ENCODE peak calls at places on chromosomes 7 and 10, in six cellular contexts. D is GM12878, R is H1, C is HepG2, X is A549, P is K562. M is an unnamed sample.

GRCh38 chr10:18666810-18667209 is 7.6 kb downstream of the ARL5B start:
- DNase-seq in X (peak; percentile 29), C (peak; percentile 36), P (no peak), R (no peak), D (no peak), M (peak; percentile 86)

GRCh38 chr7:14583518-14583917 is 319.0 kb downstream of the DGKB start:
- DNase-seq in C (no peak), P (no peak), D (no peak), X (no peak), R (no peak), M (no peak)

GRCh38 chr7:73829505-73829904 is 1.3 kb upstream of the CLDN4 start:
- DNase-seq in D (no peak), C (no peak), P (no peak), X (no peak), R (no peak), M (no peak)

GRCh38 chr10:112810651-112811215 is 139.3 kb upstream of the TCF7L2 start:
- DNase-seq in P (no peak), R (no peak), X (no peak), D (no peak), C (no peak), M (no peak)

GRCh38 chr7:104962781-104963180 is 51.2 kb upstream of the KMT2E start:
- DNase-seq in X (no peak), C (no peak), P (no peak), R (no peak), D (no peak), M (no peak)

GRCh38 chr7:117302396-117302795 is 20.5 kb downstream of the WNT2 start:
- DNase-seq in X (no peak), P (no peak), C (no peak), R (no peak), D (no peak), M (no peak)

GRCh38 chr7:94584113-94584512 is 71.8 kb downstream of the SGCE start:
- DNase-seq in C (peak; percentile 38), X (no peak), P (no peak), R (no peak), D (no peak), M (peak; percentile 16)

GRCh38 chr10:118407026-118407425 is 64.9 kb upstream of the FAM204A start:
- DNase-seq in D (no peak), R (no peak), X (no peak), P (no peak), C (no peak), M (no peak)

GRCh38 chr10:70440296-70441160 is 953 bp downstream of the NODAL start:
- DNase-seq in P (peak; percentile 43), D (no peak), R (peak; percentile 72), X (no peak), C (no peak), M (no peak)

GRCh38 chr7:150371996-150372270 is 3.3 kb downstream of the REPIN1 start:
- DNase-seq in D (no peak), C (no peak), R (no peak), X (no peak), P (no peak), M (no peak)

GRCh38 chr7:150374026-150374425 is 5.1 kb upstream of the ZNF775 start:
- DNase-seq in R (no peak), X (no peak), D (no peak), P (no peak), C (no peak), M (no peak)

GRCh38 chr7:150371131-150371995 is 2.7 kb downstream of the REPIN1 start:
- DNase-seq in X (no peak), R (no peak), D (no peak), P (no peak), C (no peak), M (no peak)

GRCh38 chr7:150373049-150373801 is 4.6 kb downstream of the REPIN1 start:
- DNase-seq in P (no peak), D (no peak), X (no peak), R (no peak), C (no peak), M (no peak)

DNA sequence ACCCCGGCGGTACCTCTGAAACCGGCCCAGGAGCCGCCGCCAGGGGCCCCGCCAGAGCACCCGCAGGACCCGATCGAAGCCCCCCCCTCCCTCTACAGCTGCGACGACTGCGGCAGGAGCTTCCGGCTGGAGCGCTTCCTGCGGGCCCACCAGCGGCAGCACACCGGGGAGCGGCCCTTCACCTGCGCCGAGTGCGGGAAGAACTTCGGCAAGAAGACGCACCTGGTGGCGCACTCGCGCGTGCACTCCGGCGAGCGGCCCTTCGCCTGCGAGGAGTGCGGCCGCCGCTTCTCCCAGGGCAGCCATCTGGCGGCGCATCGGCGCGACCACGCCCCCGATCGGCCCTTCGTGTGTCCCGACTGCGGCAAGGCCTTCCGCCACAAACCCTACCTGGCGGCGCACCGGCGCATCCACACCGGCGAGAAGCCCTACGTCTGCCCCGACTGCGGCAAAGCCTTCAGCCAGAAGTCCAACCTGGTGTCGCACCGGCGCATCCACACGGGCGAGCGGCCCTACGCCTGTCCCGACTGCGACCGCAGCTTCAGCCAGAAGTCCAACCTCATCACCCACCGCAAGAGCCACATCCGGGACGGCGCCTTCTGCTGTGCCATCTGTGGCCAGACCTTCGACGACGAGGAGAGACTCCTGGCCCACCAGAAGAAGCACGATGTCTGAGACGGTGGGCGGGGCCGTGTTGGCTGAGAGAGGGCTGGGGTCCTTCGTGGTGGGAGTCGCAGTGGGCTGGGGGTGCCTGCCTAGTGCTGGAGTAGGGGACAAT is 3.8 kb downstream of the REPIN1 start:
- DNase-seq in R (no peak), C (no peak), X (no peak), D (no peak), P (no peak), M (no peak)
- TF ChIP-seq POLR2A in R (no peak), C (no peak), X (no peak), D (no peak), P (no peak), M (no peak)

GRCh38 chr7:128924706-128925588 is 12.8 kb upstream of the IRF5 start:
- DNase-seq in R (no peak), C (no peak), X (no peak), P (no peak), D (no peak), M (no peak)

GRCh38 chr7:128920913-128921582 is 10.5 kb upstream of the KCP start:
- DNase-seq in C (no peak), D (no peak), R (peak; percentile 42), P (no peak), X (no peak), M (no peak)

GRCh38 chr7:128921866-128922440 is 11.4 kb upstream of the KCP start:
- DNase-seq in X (no peak), P (no peak), R (peak; percentile 44), D (no peak), C (no peak), M (no peak)

GRCh38 chr7:128923411-128923800 is 12.9 kb upstream of the KCP start:
- DNase-seq in D (no peak), C (no peak), P (no peak), R (no peak), X (no peak), M (no peak)

GRCh38 chr7:128922496-128923410 is 12.2 kb upstream of the KCP start:
- DNase-seq in P (no peak), D (no peak), R (peak; percentile 44), X (no peak), C (no peak), M (no peak)
- TF ChIP-seq RFX5 in P (no peak), D (no peak), R (no peak), X (no peak), C (no peak), M (no peak)

GRCh38 chr7:11343136-11343535 is 369.5 kb downstream of the PHF14 start:
- DNase-seq in P (no peak), D (no peak), C (no peak), R (no peak), X (no peak), M (no peak)
- H3K4me3 ChIP-seq in P (no peak overlapping the region), D (no peak overlapping the region), C (no peak overlapping the region), R (no peak overlapping the region), X (no peak overlapping the region), M (no peak overlapping the region)

GRCh38 chr7:76054129-76055120 is 6.5 kb downstream of the MDH2 start:
- DNase-seq in D (no peak), R (no peak), C (no peak), P (no peak), X (peak; percentile 41), M (peak; percentile 77)
- TF ChIP-seq POLR2A in D (no peak), R (no peak), C (no peak), P (no peak), X (no peak), M (no peak)

DNA sequence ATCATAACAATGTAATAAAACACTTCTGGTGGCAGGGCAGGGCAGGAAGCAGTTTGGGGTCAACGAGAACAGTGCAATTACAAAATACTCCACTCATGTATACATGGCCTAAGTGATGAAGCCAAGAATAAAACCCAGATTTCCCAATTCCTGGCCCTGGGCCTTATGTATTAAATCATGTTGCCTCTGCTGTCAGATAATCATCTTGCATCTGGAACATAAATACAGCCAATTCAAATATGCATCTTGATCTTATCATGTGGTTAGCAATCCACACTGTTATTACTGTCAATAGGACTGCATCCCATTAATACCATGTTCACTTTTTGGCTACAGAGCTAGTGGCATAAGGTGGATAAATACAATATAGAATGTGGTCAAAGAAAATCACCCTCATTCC is 186.5 kb upstream of the SLC25A13 start:
- DNase-seq in D (no peak), R (no peak), C (no peak), P (no peak), X (no peak), M (no peak)
- TF ChIP-seq RFX5 in D (no peak), R (no peak), C (no peak), P (no peak), X (no peak), M (no peak)

DNA sequence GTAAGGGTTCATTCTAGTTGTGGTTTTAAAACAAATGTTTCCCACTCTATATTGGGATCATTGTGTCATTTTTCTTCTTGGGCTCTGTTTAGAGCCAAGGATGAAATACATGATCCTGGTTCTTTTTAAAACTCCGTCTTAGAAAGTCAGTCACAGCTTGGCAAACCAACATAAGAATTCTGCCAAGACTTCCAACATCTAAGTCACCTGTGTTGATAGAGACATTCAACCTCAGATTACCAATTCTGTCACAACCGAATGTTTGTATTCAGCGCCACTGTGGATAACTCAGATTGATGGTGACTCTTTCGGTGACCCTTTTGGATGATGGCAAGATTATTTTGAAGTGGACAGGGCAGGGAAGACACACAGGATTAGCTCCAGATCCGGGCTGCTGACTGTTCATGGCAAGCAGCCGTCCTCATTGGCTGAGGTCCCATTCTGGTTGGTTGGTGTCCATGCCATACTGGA is 255.4 kb downstream of the ARHGAP21 start:
- DNase-seq in R (no peak), C (no peak), X (no peak), D (no peak), P (no peak), M (no peak)
- H3K4me3 ChIP-seq in R (no peak overlapping the region), C (peak overlapping the region; percentile 6), X (no peak overlapping the region), D (no peak overlapping the region), P (no peak overlapping the region), M (no peak overlapping the region)

DNA sequence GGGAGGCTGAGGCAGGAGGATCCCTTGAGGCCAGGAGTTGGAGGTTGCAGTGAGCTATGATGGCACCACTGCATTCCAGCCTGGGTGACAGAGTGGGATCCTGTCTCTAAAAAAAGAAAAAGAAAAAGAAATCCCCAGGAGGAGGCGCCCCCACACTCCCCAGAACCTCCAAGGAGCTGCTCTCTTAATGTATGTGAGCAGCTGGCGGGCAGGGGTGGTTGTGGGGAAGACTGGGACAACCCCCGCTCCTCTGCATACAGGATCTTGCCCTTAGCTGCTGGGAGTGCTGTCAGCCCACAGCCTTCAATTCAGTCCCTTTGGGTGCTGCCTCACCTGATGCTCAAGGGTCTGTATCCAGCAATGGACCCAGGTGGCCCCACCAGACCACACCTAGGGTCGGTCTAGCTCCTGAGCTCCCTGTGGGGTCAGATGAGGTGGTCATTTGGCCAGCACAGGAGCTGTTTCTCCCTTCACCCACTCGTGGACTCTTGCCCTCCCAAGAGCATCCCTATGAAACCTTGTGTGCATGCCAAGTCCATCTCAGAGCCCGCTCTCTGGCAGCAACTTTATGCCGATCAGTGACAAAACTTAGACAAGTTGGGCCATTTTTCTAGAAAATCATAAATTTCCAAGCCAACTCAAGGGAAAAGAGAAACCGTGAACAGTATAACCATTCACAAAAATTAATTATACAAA is 97.5 kb downstream of the CREM start:
- DNase-seq in D (no peak), X (no peak), C (no peak), R (peak; percentile 43), P (no peak), M (no peak)
- TF ChIP-seq POLR2A in D (no peak), X (no peak), C (no peak), R (no peak), P (no peak), M (no peak)

M was measured in IMR-90.